ENCODE peak calls at places on chromosomes 5 and 9, in four cellular contexts. R is HepG2; S is OCI-LY7; W is naive thymus-derived CD4-positive, alpha-beta T cell. Z is an unnamed sample.

GRCh38 chr9:125822160-125822559 is 75.0 kb downstream of the PBX3 start:
- DNase-seq in R (no peak), S (no peak), W (no peak), Z (no peak)

GRCh38 chr5:172646716-172647285 is 5.7 kb downstream of the NEURL1B start:
- DNase-seq in R (peak; percentile 25), S (no peak), W (no peak), Z (peak; percentile 32)

GRCh38 chr5:102865510-102866314 is 110.6 kb downstream of the PAM start:
- DNase-seq in R (no peak), S (no peak), W (peak; percentile 10), Z (peak; percentile 77)

GRCh38 chr5:5494489-5495402 is 72.3 kb downstream of the ICE1 start:
- DNase-seq in R (peak; percentile 51), S (peak; percentile 65), W (peak; percentile 82), Z (peak; percentile 91)

GRCh38 chr5:1568201-1568979 is 44.6 kb upstream of the LPCAT1 start:
- DNase-seq in R (peak; percentile 95), S (no peak), W (no peak), Z (no peak)

GRCh38 chr5:142506046-142506445 is 179.8 kb downstream of the FGF1 start:
- DNase-seq in R (no peak), S (no peak), W (no peak), Z (no peak)

GRCh38 chr9:13146838-13147237 is 132.7 kb downstream of the MPDZ start:
- DNase-seq in R (no peak), S (no peak), W (no peak), Z (no peak)

GRCh38 chr9:14315754-14316573 is 2.0 kb upstream of the NFIB start:
- DNase-seq in R (no peak), S (no peak), W (no peak), Z (peak; percentile 47)

GRCh38 chr5:104733063-104733719 is 1170.6 kb upstream of the NUDT12 start:
- DNase-seq in R (no peak), S (no peak), W (no peak), Z (no peak)

GRCh38 chr9:125407974-125408900 is 146.6 kb downstream of the GAPVD1 start:
- DNase-seq in R (peak; percentile 39), S (peak; percentile 84), W (peak; percentile 69), Z (peak; percentile 92)

GRCh38 chr5:51652980-51653379 is 269.7 kb downstream of the ISL1 start:
- DNase-seq in R (no peak), S (no peak), W (no peak), Z (peak; percentile 36)

GRCh38 chr5:423233-423565 is 19.8 kb upstream of the EXOC3 start:
- DNase-seq in R (no peak), S (no peak), W (no peak), Z (no peak)

GRCh38 chr9:80061096-80061495 is 489.3 kb downstream of the TLE4 start:
- DNase-seq in R (no peak), S (no peak), W (no peak), Z (no peak)

GRCh38 chr5:76582252-76583162 is 40.7 kb downstream of the F2RL2 start:
- DNase-seq in R (no peak), S (peak; percentile 52), W (no peak), Z (no peak)

GRCh38 chr5:42591026-42591425 is 165.6 kb upstream of the CCDC152 start:
- DNase-seq in R (no peak), S (no peak), W (no peak), Z (no peak)

GRCh38 chr9:130484362-130485072 is 39.8 kb downstream of the ASS1 start:
- DNase-seq in R (no peak), S (no peak), W (no peak), Z (no peak)

GRCh38 chr9:32942755-32943460 is 58.5 kb downstream of the APTX start:
- DNase-seq in R (no peak), S (no peak), W (no peak), Z (no peak)

GRCh38 chr9:135077497-135078200 is 9.8 kb upstream of the OLFM1 start:
- DNase-seq in R (no peak), S (no peak), W (no peak), Z (no peak)

GRCh38 chr9:133950206-133950915 is 41.8 kb downstream of the VAV2 start:
- DNase-seq in R (no peak), S (no peak), W (no peak), Z (no peak)

GRCh38 chr5:124659798-124660197 is 86.6 kb downstream of the ZNF608 start:
- DNase-seq in R (no peak), S (no peak), W (no peak), Z (no peak)

GRCh38 chr9:128251701-128252100 is 24.1 kb downstream of the GOLGA2 start:
- DNase-seq in R (no peak), S (no peak), W (no peak), Z (no peak)

GRCh38 chr5:177065480-177065879 is 21.2 kb upstream of the FGFR4 start:
- DNase-seq in R (no peak), S (no peak), W (no peak), Z (no peak)
- H3K36me3 ChIP-seq in R (peaks cover 22% of the 10 kb centered on the region), S (peaks cover 37% of the 10 kb centered on the region), W (no peaks in the 10 kb centered on the region), Z (peaks cover 34% of the 10 kb centered on the region)

DNA sequence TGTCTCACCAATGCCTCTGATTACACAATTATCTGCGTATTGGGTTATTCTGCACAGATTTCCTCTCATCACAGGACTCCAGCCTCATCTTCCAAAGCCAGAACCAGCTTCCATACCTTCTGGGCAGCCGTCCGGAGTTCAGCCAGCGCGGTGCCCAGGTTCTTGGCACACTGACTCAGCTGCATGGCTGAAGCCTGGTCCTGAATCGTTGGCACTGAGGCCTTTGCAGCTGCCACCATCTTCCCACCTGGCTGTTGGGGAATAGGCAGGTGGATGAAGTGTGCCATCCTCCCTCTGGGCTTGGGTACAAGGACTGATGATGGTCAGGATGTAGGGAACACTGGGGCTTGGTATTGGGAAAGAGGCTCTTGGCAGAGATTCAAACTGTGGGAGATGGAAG is 17.9 kb downstream of the TLN1 start:
- DNase-seq in R (no peak), S (no peak), W (no peak), Z (no peak)
- H3K36me3 ChIP-seq in R (peaks cover 89% of the 10 kb centered on the region), S (peaks cover 95% of the 10 kb centered on the region), W (peaks cover 63% of the 10 kb centered on the region), Z (peaks cover 92% of the 10 kb centered on the region)

GRCh38 chr5:59207416-59207815 is 624.5 kb downstream of the RAB3C start:
- DNase-seq in R (no peak), S (no peak), W (no peak), Z (no peak)
- H3K36me3 ChIP-seq in R (no peaks in the 10 kb centered on the region), S (no peaks in the 10 kb centered on the region), W (no peaks in the 10 kb centered on the region), Z (no peaks in the 10 kb centered on the region)

GRCh38 chr9:2083552-2083951 is 68.4 kb downstream of the SMARCA2 start:
- DNase-seq in R (no peak), S (no peak), W (no peak), Z (no peak)

GRCh38 chr9:2086971-2087370 is 71.8 kb downstream of the SMARCA2 start:
- DNase-seq in R (no peak), S (no peak), W (no peak), Z (no peak)

GRCh38 chr9:2082802-2083201 is 67.7 kb downstream of the SMARCA2 start:
- DNase-seq in R (no peak), S (no peak), W (no peak), Z (no peak)

GRCh38 chr9:2085719-2086515 is 70.8 kb downstream of the SMARCA2 start:
- DNase-seq in R (no peak), S (no peak), W (no peak), Z (no peak)

GRCh38 chr9:2087500-2088313 is 72.6 kb downstream of the SMARCA2 start:
- DNase-seq in R (peak; percentile 25), S (peak; percentile 71), W (peak; percentile 59), Z (peak; percentile 55)
- H3K36me3 ChIP-seq in R (peaks cover 23% of the 10 kb centered on the region), S (peaks cover 72% of the 10 kb centered on the region), W (peaks cover 21% of the 10 kb centered on the region), Z (no peaks in the 10 kb centered on the region)

DNA sequence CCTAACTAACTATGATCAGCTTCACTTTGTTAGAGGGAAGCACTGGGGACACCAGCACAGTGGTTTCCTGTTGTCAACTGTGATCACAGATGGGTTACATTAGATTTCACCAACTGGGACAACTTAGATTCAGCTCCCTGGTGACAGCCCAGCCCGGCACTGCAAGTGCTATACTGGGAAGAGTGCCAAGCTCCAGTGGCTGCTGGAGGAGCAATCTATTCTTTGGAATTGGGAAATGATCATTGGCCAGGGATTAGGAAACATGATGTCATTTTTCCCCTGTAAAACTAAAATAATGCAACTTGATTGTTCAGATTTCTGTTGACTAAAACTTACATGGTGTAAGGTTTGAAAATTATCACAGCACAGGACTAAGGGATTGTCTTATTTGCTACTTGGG is 33.2 kb downstream of the PTGR1 start:
- DNase-seq in R (no peak), S (no peak), W (no peak), Z (no peak)
- H3K36me3 ChIP-seq in R (peaks cover 16% of the 10 kb centered on the region), S (no peaks in the 10 kb centered on the region), W (no peaks in the 10 kb centered on the region), Z (peaks cover 59% of the 10 kb centered on the region)

DNA sequence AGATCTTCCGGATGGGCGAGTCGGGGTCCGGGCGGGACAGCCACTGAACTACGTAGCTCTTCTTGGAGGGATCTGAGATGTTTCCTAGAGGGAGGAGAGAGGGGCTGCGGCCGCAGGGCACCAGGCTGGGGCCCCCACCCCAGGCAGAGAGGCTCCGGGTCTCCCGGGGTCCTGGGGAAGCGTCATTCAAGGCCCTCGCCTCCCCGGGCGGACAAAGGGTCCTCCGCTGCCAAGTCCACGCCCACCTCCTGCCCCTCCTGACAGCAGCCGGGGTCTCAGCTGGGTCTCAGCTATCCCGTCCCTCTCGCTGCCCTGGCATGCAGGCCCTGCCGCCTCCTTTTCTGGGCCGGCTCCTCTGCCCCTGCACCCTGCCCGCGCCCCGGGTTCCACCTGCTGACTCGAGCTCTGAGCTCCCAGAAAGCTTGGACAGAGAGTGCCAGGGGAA is 61.5 kb downstream of the ZNF354C start:
- DNase-seq in R (no peak), S (no peak), W (no peak), Z (no peak)
- H3K36me3 ChIP-seq in R (no peaks in the 10 kb centered on the region), S (no peaks in the 10 kb centered on the region), W (no peaks in the 10 kb centered on the region), Z (no peaks in the 10 kb centered on the region)

GRCh38 chr9:71709384-71709783 is 58.9 kb downstream of the CEMIP2 start:
- DNase-seq in R (no peak), S (no peak), W (no peak), Z (no peak)

GRCh38 chr9:71716138-71716909 is 52.0 kb downstream of the CEMIP2 start:
- DNase-seq in R (no peak), S (no peak), W (no peak), Z (peak; percentile 12)

GRCh38 chr9:71706172-71706571 is 62.1 kb downstream of the CEMIP2 start:
- DNase-seq in R (no peak), S (no peak), W (no peak), Z (no peak)

GRCh38 chr9:71710856-71711255 is 57.5 kb downstream of the CEMIP2 start:
- DNase-seq in R (no peak), S (no peak), W (no peak), Z (no peak)
- H3K36me3 ChIP-seq in R (peaks cover 84% of the 10 kb centered on the region), S (no peaks in the 10 kb centered on the region), W (peaks cover 25% of the 10 kb centered on the region), Z (peaks cover 64% of the 10 kb centered on the region)

Z was measured in HAP-1.